ENCODE peak calls at places on chromosomes 7 and 10, in eight cellular contexts. R is B cell; P is neural progenitor cell; W is foreskin fibroblast; Q is activated CD4-positive, alpha-beta T cell treated with anti-CD3 and anti-CD28 coated beads, Interleukin-2, amount 50 U/mL, for 4 hours; J is right cardiac atrium; F is D341Med; U is upper lobe of left lung. H is an unnamed sample.

GRCh38 chr10:89566095-89566950 is 30.9 kb upstream of the SLC16A12 start:
- DNase-seq in U (no peak), W (no peak), P (no peak), J (no peak), R (no peak), F (no peak), Q (no peak), H (no peak)

GRCh38 chr7:19405546-19405945 is 260.3 kb upstream of the FERD3L start:
- DNase-seq in F (no peak), Q (no peak), R (no peak), P (no peak), J (no peak), U (no peak), W (peak), H (no peak)

GRCh38 chr10:109894516-109894915 is 28.8 kb downstream of the XPNPEP1 start:
- DNase-seq in U (no peak), W (peak), F (no peak), J (peak), R (no peak), P (no peak), Q (no peak), H (no peak)

GRCh38 chr7:33905389-33906032 is at the start of gene BMPER:
- DNase-seq in P (peak), Q (no peak), U (peak), W (no peak), J (peak), F (peak), R (peak), H (peak)

GRCh38 chr10:110208614-110209398 is 1.4 kb downstream of the MXI1 start:
- DNase-seq in U (peak), F (peak), J (peak), P (peak), W (peak), Q (peak), R (no peak), H (peak)

GRCh38 chr7:122944682-122945303 is 50.7 kb downstream of the TAS2R16 start:
- DNase-seq in P (no peak), Q (no peak), W (no peak), J (no peak), R (no peak), U (no peak), F (no peak), H (no peak)

GRCh38 chr10:18880530-18880929 is 168.1 kb upstream of the MALRD1 start:
- DNase-seq in J (no peak), R (no peak), Q (no peak), F (no peak), W (no peak), P (peak), U (no peak), H (no peak)

GRCh38 chr7:28481131-28481926 is 69.0 kb downstream of the CREB5 start:
- DNase-seq in F (no peak), U (no peak), P (peak), J (no peak), Q (no peak), W (peak), R (no peak), H (no peak)

GRCh38 chr7:2107386-2108085 is 125.2 kb downstream of the MAD1L1 start:
- DNase-seq in F (no peak), Q (no peak), W (no peak), J (no peak), P (no peak), R (no peak), U (no peak), H (no peak)

GRCh38 chr10:33126118-33126517 is 168.1 kb upstream of the ITGB1 start:
- DNase-seq in J (no peak), R (no peak), U (no peak), F (no peak), W (no peak), Q (no peak), P (no peak), H (no peak)

GRCh38 chr10:97542169-97543024 is 30.2 kb upstream of the ANKRD2 start:
- DNase-seq in J (peak), R (no peak), U (peak), F (no peak), Q (peak), P (peak), W (peak), H (peak)

GRCh38 chr10:107336061-107336460 is 171.6 kb upstream of the SORCS1 start:
- DNase-seq in P (no peak), U (no peak), Q (no peak), J (no peak), W (no peak), F (no peak), R (no peak), H (no peak)

GRCh38 chr7:30996261-30996660 is 32.5 kb downstream of the GHRHR start:
- DNase-seq in W (no peak), J (peak), U (peak), P (no peak), F (no peak), R (no peak), Q (no peak), H (no peak)

GRCh38 chr7:16961650-16962049 is 79.9 kb upstream of the AGR3 start:
- DNase-seq in U (no peak), F (no peak), R (no peak), P (no peak), J (no peak), W (peak), Q (no peak), H (no peak)

GRCh38 chr7:117157121-117157870 is 165.6 kb downstream of the WNT2 start:
- DNase-seq in Q (no peak), W (peak), U (peak), R (no peak), F (no peak), J (peak), P (no peak), H (no peak)

GRCh38 chr10:21372651-21373410 is 152.7 kb downstream of the SKIDA1 start:
- DNase-seq in F (no peak), R (no peak), W (peak), P (no peak), Q (peak), U (peak), J (peak), H (peak)

GRCh38 chr7:134865001-134865845 is 85.8 kb downstream of the CALD1 start:
- DNase-seq in F (no peak), Q (peak), R (no peak), J (no peak), W (peak), U (no peak), P (peak), H (no peak)

GRCh38 chr10:103451091-103451801 is 924 bp downstream of the CALHM2 start:
- DNase-seq in R (peak), U (peak), F (no peak), Q (peak), P (no peak), J (peak), W (peak), H (peak)

GRCh38 chr10:2494386-2494785 is 573.0 kb upstream of the PFKP start:
- DNase-seq in J (no peak), W (no peak), F (no peak), R (no peak), Q (no peak), U (no peak), P (no peak), H (no peak)

GRCh38 chr10:83871486-83872081 is 267.7 kb upstream of the GHITM start:
- DNase-seq in F (peak), U (peak), J (peak), R (peak), P (peak), Q (peak), W (peak), H (peak)

GRCh38 chr10:95246582-95247051 is 44.2 kb downstream of the PDLIM1 start:
- DNase-seq in J (peak), Q (peak), F (peak), P (peak), W (peak), R (peak), U (peak), H (no peak)

GRCh38 chr7:139232893-139233292 is 1.9 kb downstream of the UBN2 start:
- DNase-seq in F (no peak), R (no peak), J (no peak), P (no peak), U (no peak), Q (no peak), W (no peak), H (no peak)

GRCh38 chr7:73718905-73719805 is at the start of gene STX1A:
- DNase-seq in Q (peak), P (peak), R (peak), W (peak), F (peak), U (peak), J (peak), H (peak)

GRCh38 chr7:27899601-27900000 is 159.6 kb downstream of the TAX1BP1 start:
- DNase-seq in Q (no peak), W (no peak), P (no peak), U (no peak), F (no peak), J (no peak), R (no peak), H (no peak)

GRCh38 chr7:30141405-30142045 is 6.7 kb downstream of the MTURN start:
- DNase-seq in J (no peak), F (no peak), R (no peak), Q (no peak), W (no peak), U (no peak), P (no peak), H (no peak)

GRCh38 chr7:140304071-140304799 is 94.1 kb downstream of the SLC37A3 start:
- DNase-seq in P (no peak), F (no peak), W (no peak), Q (peak), U (no peak), J (no peak), R (peak), H (no peak)

GRCh38 chr10:98168766-98169165 is 34.3 kb downstream of the R3HCC1L start:
- DNase-seq in U (no peak), R (peak), W (no peak), F (no peak), Q (no peak), J (no peak), P (no peak), H (no peak)

GRCh38 chr7:74083928-74084721 is 521 bp downstream of the LIMK1 start:
- DNase-seq in P (no peak), R (no peak), U (no peak), F (peak), J (peak), Q (peak), W (peak), H (peak)

GRCh38 chr7:6425948-6426347 is 21.8 kb downstream of the DAGLB start:
- DNase-seq in P (no peak), J (no peak), Q (no peak), R (no peak), F (no peak), U (no peak), W (no peak), H (no peak)

GRCh38 chr7:44045226-44046014 is 918 bp downstream of the DBNL start:
- DNase-seq in R (no peak), J (no peak), P (no peak), F (no peak), U (no peak), Q (no peak), W (peak), H (no peak)

GRCh38 chr10:124997791-124998623 is 56.1 kb downstream of the ZRANB1 start:
- DNase-seq in Q (no peak), U (peak), J (peak), F (no peak), P (no peak), R (no peak), W (no peak), H (peak)

GRCh38 chr7:30163231-30163894 is 28.6 kb downstream of the MTURN start:
- DNase-seq in J (peak), P (no peak), Q (no peak), F (no peak), U (peak), W (no peak), R (peak), H (no peak)

GRCh38 chr7:157046681-157047080 is 36.2 kb upstream of the MNX1 start:
- DNase-seq in W (peak), P (no peak), U (no peak), J (no peak), Q (no peak), R (no peak), F (no peak), H (no peak)

GRCh38 chr10:29734640-29734979 is 99.8 kb upstream of the SVIL start:
- DNase-seq in F (no peak), W (no peak), R (no peak), U (no peak), Q (no peak), P (no peak), J (no peak), H (no peak)

GRCh38 chr10:102800601-102801335 is 36.4 kb downstream of the CYP17A1 start:
- DNase-seq in F (no peak), J (no peak), Q (no peak), W (no peak), U (no peak), P (no peak), R (no peak), H (no peak)

GRCh38 chr7:70571403-70571911 is 560.5 kb upstream of the GALNT17 start:
- DNase-seq in P (no peak), R (no peak), U (no peak), F (no peak), W (no peak), Q (no peak), J (peak), H (peak)

GRCh38 chr7:150323682-150324365 is 479 bp upstream of the ACTR3C start:
- DNase-seq in Q (no peak), J (no peak), W (no peak), P (no peak), R (no peak), U (no peak), F (no peak), H (peak)

H was measured in mucosa of descending colon.